ENCODE peak calls at places on chromosomes 5 and 9, in ten cellular contexts. K, O, A, X, C, D, N, B, F and I are unnamed samples.

GRCh38 chr9:6226696-6227095 is 11.1 kb downstream of the IL33 start:
- DNase-seq in F (no peak), X (no peak), O (no peak), C (peak), K (no peak), N (peak), A (no peak), B (peak), D (no peak), I (no peak)

GRCh38 chr9:92528537-92528851 is 7.3 kb downstream of the ECM2 start:
- DNase-seq in X (no peak), N (no peak), K (no peak), C (no peak), B (no peak), F (no peak), D (no peak), O (no peak), A (no peak), I (no peak)

GRCh38 chr9:136010615-136011341 is 49.6 kb upstream of the UBAC1 start:
- DNase-seq in B (no peak), C (no peak), F (no peak), X (peak), N (no peak), A (no peak), K (no peak), D (peak), O (no peak), I (no peak)

GRCh38 chr9:130215341-130216119 is 43.3 kb downstream of the NCS1 start:
- DNase-seq in B (peak), F (no peak), X (no peak), C (peak), D (peak), N (peak), K (peak), O (peak), A (no peak), I (no peak)

GRCh38 chr5:14760548-14761002 is 96.1 kb downstream of the OTULIN start:
- DNase-seq in O (no peak), F (no peak), A (no peak), D (no peak), N (no peak), K (no peak), B (no peak), C (no peak), X (no peak), I (no peak)

GRCh38 chr9:107624216-107624948 is 134.8 kb upstream of the KLF4 start:
- DNase-seq in X (peak), A (no peak), N (peak), F (no peak), C (no peak), D (no peak), K (no peak), O (peak), B (peak), I (no peak)

GRCh38 chr5:168472329-168472728 is 13.9 kb upstream of the RARS1 start:
- DNase-seq in F (no peak), N (peak), B (peak), A (peak), K (no peak), X (no peak), C (peak), D (no peak), O (peak), I (no peak)

GRCh38 chr9:121839726-121840500 is 188.5 kb downstream of the DAB2IP start:
- DNase-seq in N (no peak), A (no peak), D (no peak), X (no peak), O (no peak), K (peak), C (no peak), F (no peak), B (no peak), I (no peak)

GRCh38 chr9:113771199-113771598 is 104.9 kb upstream of the ZNF618 start:
- DNase-seq in O (no peak), C (no peak), B (no peak), X (no peak), A (no peak), D (no peak), N (no peak), F (no peak), K (no peak), I (no peak)

GRCh38 chr5:170638454-170639220 is 134.8 kb downstream of the KCNIP1 start:
- DNase-seq in N (peak), B (peak), X (peak), O (peak), D (peak), C (peak), A (no peak), F (peak), K (peak), I (peak)

GRCh38 chr9:138022756-138023393 is 145.3 kb downstream of the CACNA1B start:
- DNase-seq in X (no peak), A (no peak), D (peak), N (no peak), F (no peak), C (no peak), B (no peak), K (no peak), O (no peak), I (peak)